ENCODE peak calls at places on chromosomes 6 and 20, in six cellular contexts. X, K, Z, H, W and C are unnamed samples.
A peak's percentile ranks its signal among the peaks of the same experiment; 100 is the strongest.

GRCh38 chr6:15522856-15523529 is 139.8 kb downstream of the DTNBP1 start:
- DNase-seq in K (peak; percentile 21), W (peak; percentile 53), H (no peak), X (no peak), Z (no peak), C (no peak)

GRCh38 chr6:128188678-128189077 is 287.8 kb upstream of the THEMIS start:
- DNase-seq in W (no peak), X (no peak), K (no peak), Z (no peak), H (no peak), C (no peak)

GRCh38 chr6:46221221-46221793 is 50.5 kb upstream of the ENPP5 start:
- DNase-seq in K (no peak), X (no peak), Z (peak; percentile 1), W (peak; percentile 30), H (peak; percentile 44), C (no peak)

GRCh38 chr20:5592823-5593761 is 157.1 kb upstream of the SHLD1 start:
- DNase-seq in H (no peak), Z (no peak), K (no peak), W (no peak), X (no peak), C (no peak)

GRCh38 chr6:156729248-156729647 is 47.9 kb upstream of the ARID1B start:
- DNase-seq in Z (no peak), X (no peak), W (no peak), K (no peak), H (peak; percentile 61), C (no peak)

GRCh38 chr6:32853541-32854375 is at the start of the genes PSMB9 and TAP1:
- DNase-seq in K (peak; percentile 96), X (peak; percentile 99), H (peak; percentile 95), W (peak; percentile 95), Z (peak; percentile 85), C (peak; percentile 98)

GRCh38 chr6:90080876-90081464 is 186.7 kb downstream of the GJA10 start:
- DNase-seq in Z (no peak), X (no peak), W (no peak), H (no peak), K (no peak), C (no peak)

GRCh38 chr20:54345301-54345724 is 130.1 kb upstream of the DOK5 start:
- DNase-seq in X (no peak), Z (peak; percentile 24), K (no peak), H (peak; percentile 53), W (no peak), C (no peak)